ENCODE peak calls at places on chromosomes 16 and 17, in six cellular contexts. One of them, this sample, is unnamed.

GRCh38 chr16:10729649-10730048 is 14.0 kb upstream of the NUBP1 start:
- DNase-seq in fibroblast of the aortic adventitia: peak; percentile 37
- DNase-seq in ELR: peak; percentile 42
- DNase-seq in endodermal cell: no peak
- DNase-seq in HTR-8/SVneo: peak; percentile 74
- DNase-seq in SHP77: peak; percentile 12
- DNase-seq in this sample: peak; percentile 78

GRCh38 chr16:14111713-14112538 is 40.8 kb downstream of the MRTFB start:
- DNase-seq in SHP77: no peak
- DNase-seq in fibroblast of the aortic adventitia: peak; percentile 16
- DNase-seq in ELR: no peak
- DNase-seq in endodermal cell: no peak
- DNase-seq in HTR-8/SVneo: peak; percentile 3
- DNase-seq in this sample: no peak

GRCh38 chr16:73697336-73697735 is 599.3 kb upstream of the PSMD7 start:
- DNase-seq in ELR: no peak
- DNase-seq in HTR-8/SVneo: no peak
- DNase-seq in SHP77: no peak
- DNase-seq in endodermal cell: no peak
- DNase-seq in fibroblast of the aortic adventitia: no peak
- DNase-seq in this sample: peak; percentile 27

GRCh38 chr17:82129095-82129494 is 31.1 kb upstream of the FASN start:
- DNase-seq in HTR-8/SVneo: no peak
- DNase-seq in endodermal cell: peak; percentile 53
- DNase-seq in fibroblast of the aortic adventitia: no peak
- DNase-seq in ELR: peak; percentile 23
- DNase-seq in SHP77: no peak
- DNase-seq in this sample: no peak

GRCh38 chr16:27725271-27726010 is 175.5 kb downstream of the KATNIP start:
- DNase-seq in HTR-8/SVneo: no peak
- DNase-seq in SHP77: no peak
- DNase-seq in fibroblast of the aortic adventitia: no peak
- DNase-seq in endodermal cell: no peak
- DNase-seq in ELR: no peak
- DNase-seq in this sample: no peak

GRCh38 chr17:51499906-51500305 is 239.6 kb downstream of the UTP18 start:
- DNase-seq in SHP77: no peak
- DNase-seq in fibroblast of the aortic adventitia: no peak
- DNase-seq in ELR: no peak
- DNase-seq in endodermal cell: no peak
- DNase-seq in HTR-8/SVneo: no peak
- DNase-seq in this sample: no peak

GRCh38 chr17:74527756-74528155 is 3.5 kb downstream of the CD300LB start:
- DNase-seq in ELR: no peak
- DNase-seq in fibroblast of the aortic adventitia: no peak
- DNase-seq in HTR-8/SVneo: no peak
- DNase-seq in endodermal cell: no peak
- DNase-seq in SHP77: no peak
- DNase-seq in this sample: no peak

GRCh38 chr17:8109669-8110455 is 8.5 kb downstream of the ALOXE3 start:
- DNase-seq in endodermal cell: peak; percentile 96
- DNase-seq in ELR: peak; percentile 40
- DNase-seq in SHP77: peak; percentile 61
- DNase-seq in fibroblast of the aortic adventitia: peak; percentile 19
- DNase-seq in HTR-8/SVneo: no peak
- DNase-seq in this sample: peak; percentile 55

GRCh38 chr17:2995362-2995761 is 68.0 kb downstream of the OR1D5 start:
- DNase-seq in HTR-8/SVneo: no peak
- DNase-seq in fibroblast of the aortic adventitia: no peak
- DNase-seq in SHP77: no peak
- DNase-seq in ELR: no peak
- DNase-seq in endodermal cell: peak; percentile 44
- DNase-seq in this sample: no peak

GRCh38 chr16:77842468-77842867 is 54.1 kb downstream of the VAT1L start:
- DNase-seq in SHP77: no peak
- DNase-seq in endodermal cell: no peak
- DNase-seq in HTR-8/SVneo: no peak
- DNase-seq in ELR: no peak
- DNase-seq in fibroblast of the aortic adventitia: no peak
- DNase-seq in this sample: no peak

GRCh38 chr17:21522755-21523154 is 146.6 kb downstream of the KCNJ12 start:
- DNase-seq in SHP77: no peak
- DNase-seq in endodermal cell: peak; percentile 20
- DNase-seq in ELR: no peak
- DNase-seq in HTR-8/SVneo: no peak
- DNase-seq in fibroblast of the aortic adventitia: no peak
- DNase-seq in this sample: no peak

GRCh38 chr17:45107286-45107685 is 25.0 kb downstream of the PLCD3 start:
- DNase-seq in HTR-8/SVneo: no peak
- DNase-seq in SHP77: no peak
- DNase-seq in fibroblast of the aortic adventitia: no peak
- DNase-seq in ELR: no peak
- DNase-seq in endodermal cell: no peak
- DNase-seq in this sample: no peak

GRCh38 chr17:17042851-17043667 is 802 bp downstream of the MPRIP start:
- DNase-seq in ELR: peak; percentile 81
- DNase-seq in SHP77: peak; percentile 47
- DNase-seq in fibroblast of the aortic adventitia: peak; percentile 57
- DNase-seq in endodermal cell: peak; percentile 81
- DNase-seq in HTR-8/SVneo: no peak
- DNase-seq in this sample: peak; percentile 44